ENCODE peak calls at places on chromosomes 12 and 14, in eight cellular contexts. N is fibroblast of mammary gland; R is adrenal gland; W is coronary artery; S is heart right ventricle; G is IMR-90; P is PC-3; V is CD4-positive, CD25-positive, alpha-beta regulatory T cell. C is an unnamed sample.

GRCh38 chr14:51019089-51019488 is 74.8 kb upstream of the PYGL start:
- DNase-seq in N (peak), R (no peak), W (no peak), S (no peak), G (no peak), P (no peak), V (no peak), C (no peak)

GRCh38 chr14:58899317-58899713 is 261.6 kb downstream of the DACT1 start:
- DNase-seq in N (peak), R (no peak), W (no peak), S (no peak), G (peak), P (peak), V (no peak), C (no peak)

GRCh38 chr14:86321151-86321550 is 791.2 kb downstream of the FLRT2 start:
- DNase-seq in N (no peak), R (no peak), W (no peak), S (no peak), G (peak), P (no peak), V (no peak), C (no peak)

GRCh38 chr12:113232787-113233585 is 11.7 kb downstream of the TPCN1 start:
- DNase-seq in N (peak), R (peak), W (no peak), S (peak), G (no peak), P (no peak), V (peak), C (peak)

GRCh38 chr14:101471723-101472517 is 89.4 kb upstream of the DIO3 start:
- DNase-seq in N (no peak), R (no peak), W (peak), S (no peak), G (no peak), P (no peak), V (no peak), C (no peak)

GRCh38 chr12:105212431-105212830 is 23.5 kb downstream of the APPL2 start:
- DNase-seq in N (peak), R (no peak), W (no peak), S (no peak), G (peak), P (peak), V (no peak), C (no peak)

GRCh38 chr14:75562494-75562893 is 15.9 kb upstream of the FLVCR2 start:
- DNase-seq in N (no peak), R (no peak), W (no peak), S (no peak), G (no peak), P (no peak), V (no peak), C (no peak)

GRCh38 chr14:59482471-59483331 is 1.5 kb downstream of the L3HYPDH start:
- DNase-seq in N (peak), R (peak), W (no peak), S (no peak), G (peak), P (peak), V (no peak), C (no peak)

GRCh38 chr12:32918890-32919791 is 22.6 kb upstream of the PKP2 start:
- DNase-seq in N (peak), R (no peak), W (no peak), S (no peak), G (peak), P (peak), V (no peak), C (peak)

GRCh38 chr12:79685068-79685467 is 5.7 kb downstream of the PAWR start:
- DNase-seq in N (peak), R (no peak), W (no peak), S (no peak), G (peak), P (peak), V (no peak), C (no peak)

GRCh38 chr12:96047151-96047620 is 11.8 kb upstream of the LTA4H start:
- DNase-seq in N (no peak), R (no peak), W (no peak), S (no peak), G (no peak), P (no peak), V (no peak), C (no peak)

GRCh38 chr12:96049096-96049495 is 13.7 kb upstream of the LTA4H start:
- DNase-seq in N (no peak), R (no peak), W (no peak), S (no peak), G (no peak), P (no peak), V (no peak), C (no peak)

GRCh38 chr12:96048392-96048969 is 13.1 kb upstream of the LTA4H start:
- DNase-seq in N (no peak), R (no peak), W (no peak), S (no peak), G (no peak), P (peak), V (no peak), C (no peak)

GRCh38 chr12:96046543-96047137 is 11.3 kb upstream of the LTA4H start:
- DNase-seq in N (no peak), R (no peak), W (no peak), S (no peak), G (no peak), P (no peak), V (no peak), C (no peak)

DNA sequence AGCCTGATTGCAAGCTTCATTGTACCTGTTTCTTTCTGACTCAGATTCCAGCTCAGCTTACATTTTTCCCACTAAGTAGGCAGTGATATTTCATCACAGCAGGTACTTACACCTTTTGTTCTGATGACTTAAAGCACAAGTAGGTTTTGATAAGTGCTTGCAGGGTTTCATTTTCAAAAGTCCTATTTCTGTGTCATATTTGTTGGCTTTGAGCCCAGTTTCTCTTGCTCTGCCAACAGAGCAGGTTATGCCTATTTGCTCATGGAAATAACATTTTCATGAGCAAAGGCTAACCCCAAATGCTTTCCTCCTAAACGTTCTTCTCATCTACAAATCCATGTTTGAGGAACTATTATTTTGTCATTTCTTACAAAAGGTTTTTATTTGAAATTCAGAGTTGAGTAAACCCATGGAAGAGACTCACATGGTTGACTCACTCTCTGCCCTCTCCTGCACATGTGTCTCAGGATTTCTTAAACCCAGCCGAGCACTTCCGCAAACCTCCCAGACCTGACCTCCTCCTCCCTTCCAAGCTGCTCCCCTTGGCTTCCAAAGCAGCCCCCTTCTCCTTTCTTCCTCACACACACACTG is 12.3 kb upstream of the LTA4H start:
- DNase-seq in N (peak), R (peak), W (no peak), S (no peak), G (peak), P (peak), V (no peak), C (peak)
- H3K4me3 ChIP-seq in N (no peak), R (no peak), W (no peak), S (no peak), G (no peak), P (peak), V (peak), C (no peak)

GRCh38 chr12:115755752-115756140 is 521.7 kb downstream of the MED13L start:
- DNase-seq in N (no peak), R (no peak), W (no peak), S (no peak), G (no peak), P (peak), V (no peak), C (no peak)
- H3K4me3 ChIP-seq in N (no peak), R (no peak), W (no peak), S (no peak), G (no peak), P (peak), V (no peak), C (no peak)

GRCh38 chr14:100308112-100308792 is 2.0 kb upstream of the SLC25A29 start:
- DNase-seq in N (no peak), R (no peak), W (no peak), S (no peak), G (no peak), P (peak), V (no peak), C (no peak)
- H3K4me3 ChIP-seq in N (no peak), R (no peak), W (no peak), S (peak), G (no peak), P (no peak), V (no peak), C (no peak)

GRCh38 chr12:129900306-129900705 is 3.5 kb downstream of the TMEM132D start:
- DNase-seq in N (no peak), R (no peak), W (no peak), S (no peak), G (no peak), P (no peak), V (no peak), C (no peak)

GRCh38 chr12:129903956-129904769 is at the start of gene TMEM132D:
- DNase-seq in N (no peak), R (no peak), W (no peak), S (no peak), G (no peak), P (no peak), V (no peak), C (no peak)

GRCh38 chr12:129901256-129901655 is 2.6 kb downstream of the TMEM132D start:
- DNase-seq in N (peak), R (no peak), W (no peak), S (no peak), G (no peak), P (no peak), V (no peak), C (no peak)

GRCh38 chr12:129902371-129903091 is 1.3 kb downstream of the TMEM132D start:
- DNase-seq in N (no peak), R (no peak), W (no peak), S (no peak), G (no peak), P (no peak), V (no peak), C (no peak)

GRCh38 chr12:129903092-129903945 is 506 bp downstream of the TMEM132D start:
- DNase-seq in N (no peak), R (no peak), W (no peak), S (no peak), G (no peak), P (no peak), V (no peak), C (no peak)
- H3K4me3 ChIP-seq in N (no peak), R (no peak), W (no peak), S (no peak), G (no peak), P (no peak), V (no peak), C (no peak)

GRCh38 chr12:55713721-55714120 is 2.1 kb upstream of the BLOC1S1 start:
- DNase-seq in N (peak), R (no peak), W (no peak), S (no peak), G (peak), P (peak), V (no peak), C (no peak)

GRCh38 chr12:55715169-55715764 is 579 bp upstream of the BLOC1S1 start:
- DNase-seq in N (no peak), R (no peak), W (no peak), S (no peak), G (no peak), P (no peak), V (no peak), C (no peak)

GRCh38 chr12:55708695-55709233 is 1.1 kb upstream of the ITGA7 start:
- DNase-seq in N (no peak), R (no peak), W (no peak), S (peak), G (no peak), P (no peak), V (no peak), C (no peak)

GRCh38 chr12:55712700-55713415 is 3.0 kb upstream of the BLOC1S1 start:
- DNase-seq in N (no peak), R (no peak), W (no peak), S (no peak), G (no peak), P (no peak), V (no peak), C (no peak)

GRCh38 chr12:55712154-55712553 is 3.7 kb upstream of the BLOC1S1 start:
- DNase-seq in N (no peak), R (no peak), W (no peak), S (peak), G (no peak), P (no peak), V (no peak), C (no peak)
- H3K4me3 ChIP-seq in N (no peak), R (no peak), W (peak), S (peak), G (no peak), P (no peak), V (no peak), C (no peak)

C was measured in GM12865.